ENCODE peak calls at places on chromosomes 2 and 18, in five cellular contexts. G is T-helper 2 cell, M is NCI-H460, Y is A549, U is stromal cell of bone marrow. N is an unnamed sample.

GRCh38 chr18:11866764-11867163 is 15.6 kb downstream of the CHMP1B start:
- DNase-seq in G (no peak), M (no peak), Y (no peak), U (no peak), N (no peak)

GRCh38 chr2:74092236-74092635 is 55.5 kb downstream of the BOLA3 start:
- DNase-seq in G (no peak), M (no peak), Y (no peak), U (no peak), N (no peak)

GRCh38 chr2:60882971-60883753 is 1.8 kb downstream of the REL start:
- DNase-seq in G (peak), M (no peak), Y (no peak), U (no peak), N (no peak)

GRCh38 chr2:127001751-127002150 is 103.1 kb downstream of the TEX51 start:
- DNase-seq in G (no peak), M (no peak), Y (no peak), U (no peak), N (no peak)

GRCh38 chr2:62505649-62506420 is at the start of gene TMEM17:
- DNase-seq in G (peak), M (peak), Y (peak), U (peak), N (no peak)

GRCh38 chr2:215619022-215619958 is 183.4 kb upstream of the FN1 start:
- DNase-seq in G (peak), M (peak), Y (peak), U (no peak), N (no peak)

GRCh38 chr2:181394741-181395437 is 62.3 kb upstream of the ITGA4 start:
- DNase-seq in G (peak), M (no peak), Y (no peak), U (no peak), N (no peak)

GRCh38 chr2:285506-285905 is 2.4 kb downstream of the ALKAL2 start:
- DNase-seq in G (no peak), M (no peak), Y (no peak), U (peak), N (no peak)

GRCh38 chr18:11909597-11910026 is 1.5 kb upstream of the MPPE1 start:
- DNase-seq in G (no peak), M (no peak), Y (no peak), U (peak), N (no peak)

GRCh38 chr2:237870754-237871651 is 11.6 kb downstream of the RAMP1 start:
- DNase-seq in G (no peak), M (no peak), Y (no peak), U (no peak), N (no peak)

GRCh38 chr2:33011941-33012340 is 65.2 kb downstream of the LTBP1 start:
- DNase-seq in G (no peak), M (no peak), Y (no peak), U (no peak), N (no peak)

GRCh38 chr18:65215865-65216466 is 534.8 kb upstream of the CDH7 start:
- DNase-seq in G (no peak), M (no peak), Y (no peak), U (no peak), N (no peak)

GRCh38 chr2:238425979-238426567 is 654 bp upstream of the ASB1 start:
- DNase-seq in G (peak), M (no peak), Y (peak), U (no peak), N (no peak)

GRCh38 chr2:219886615-219887014 is 259.2 kb downstream of the SLC4A3 start:
- DNase-seq in G (no peak), M (no peak), Y (peak), U (no peak), N (no peak)

GRCh38 chr18:2905802-2906521 is 59.2 kb downstream of the EMILIN2 start:
- DNase-seq in G (peak), M (no peak), Y (peak), U (no peak), N (peak)

GRCh38 chr2:174350018-174350417 is 15.3 kb downstream of the SP9 start:
- DNase-seq in G (no peak), M (no peak), Y (no peak), U (no peak), N (no peak)

N was measured in activated T-helper 9 cell treated with anti-CD3 and anti-CD28 coated beads, Interleukin-2, amount 50 U/mL, for 16 hours.